ENCODE peak calls at places on chromosomes 1 and 21, in five cellular contexts. B, W, N, G and F are unnamed samples.

GRCh38 chr21:34276711-34277425 is 86.9 kb upstream of the KCNE2 start:
- DNase-seq in B (no peak), W (no peak), N (no peak), G (no peak), F (no peak)

GRCh38 chr1:200180821-200181220 is 153.3 kb downstream of the NR5A2 start:
- DNase-seq in B (no peak), W (no peak), N (no peak), G (no peak), F (no peak)

GRCh38 chr1:175646439-175647209 is 96.8 kb downstream of the TNR start:
- DNase-seq in B (no peak), W (no peak), N (no peak), G (no peak), F (no peak)

GRCh38 chr1:4268890-4269286 is 368.8 kb upstream of the C1orf174 start:
- DNase-seq in B (no peak), W (no peak), N (no peak), G (no peak), F (no peak)

GRCh38 chr1:10389271-10389973 is 9.4 kb upstream of the PGD start:
- DNase-seq in B (no peak), W (no peak), N (no peak), G (no peak), F (no peak)

GRCh38 chr1:234600418-234601216 is 9.4 kb downstream of the IRF2BP2 start:
- DNase-seq in B (peak; percentile 71), W (no peak), N (no peak), G (peak; percentile 64), F (peak; percentile 58)

GRCh38 chr1:18282851-18283600 is 175.4 kb downstream of the IGSF21 start:
- DNase-seq in B (no peak), W (no peak), N (no peak), G (no peak), F (no peak)

GRCh38 chr21:45336535-45336810 is 48.8 kb upstream of the POFUT2 start:
- DNase-seq in B (no peak), W (no peak), N (no peak), G (no peak), F (no peak)

GRCh38 chr1:226654046-226654445 is 85.0 kb downstream of the ITPKB start:
- DNase-seq in B (no peak), W (no peak), N (no peak), G (no peak), F (no peak)

GRCh38 chr1:63322944-63323865 is 838 bp downstream of the FOXD3 start:
- DNase-seq in B (peak; percentile 57), W (no peak), N (no peak), G (peak; percentile 31), F (no peak)

GRCh38 chr1:9193226-9193625 is 41.3 kb upstream of the H6PD start:
- DNase-seq in B (no peak), W (no peak), N (no peak), G (no peak), F (no peak)

GRCh38 chr1:230157409-230158390 is 90.7 kb downstream of the GALNT2 start:
- DNase-seq in B (no peak), W (no peak), N (no peak), G (no peak), F (no peak)

GRCh38 chr1:173245892-173246291 is 38.8 kb upstream of the TNFSF4 start:
- DNase-seq in B (no peak), W (no peak), N (no peak), G (no peak), F (no peak)

GRCh38 chr1:241701483-241702290 is 49.6 kb downstream of the WDR64 start:
- DNase-seq in B (no peak), W (no peak), N (no peak), G (no peak), F (no peak)

GRCh38 chr1:203663294-203663693 is 36.7 kb downstream of the ATP2B4 start:
- DNase-seq in B (no peak), W (no peak), N (no peak), G (no peak), F (no peak)
- H3K4me1 ChIP-seq in B (peaks cover 40% of the 10 kb centered on the region), W (peaks cover 58% of the 10 kb centered on the region), N (peaks cover 16% of the 10 kb centered on the region), G (peaks cover 41% of the 10 kb centered on the region), F (no peaks in the 10 kb centered on the region)

GRCh38 chr1:61320575-61320974 is 238.2 kb downstream of the NFIA start:
- DNase-seq in B (no peak), W (no peak), N (no peak), G (no peak), F (no peak)
- H3K4me1 ChIP-seq in B (no peaks in the 10 kb centered on the region), W (peaks cover 84% of the 10 kb centered on the region), N (peaks cover 2% of the 10 kb centered on the region), G (peaks cover 4% of the 10 kb centered on the region), F (no peaks in the 10 kb centered on the region)

GRCh38 chr1:56563568-56563967 is 15.8 kb downstream of the PLPP3 start:
- DNase-seq in B (no peak), W (no peak), N (no peak), G (no peak), F (no peak)
- H3K4me1 ChIP-seq in B (no peaks in the 10 kb centered on the region), W (peaks cover 21% of the 10 kb centered on the region), N (peaks cover 3% of the 10 kb centered on the region), G (peaks cover 9% of the 10 kb centered on the region), F (no peaks in the 10 kb centered on the region)

GRCh38 chr1:8023995-8024313 is 2.2 kb downstream of the ERRFI1 start:
- DNase-seq in B (no peak), W (no peak), N (no peak), G (no peak), F (no peak)

GRCh38 chr1:8020032-8020431 is 6.1 kb downstream of the ERRFI1 start:
- DNase-seq in B (no peak), W (no peak), N (no peak), G (no peak), F (peak; percentile 52)

GRCh38 chr1:8022395-8023286 is 3.5 kb downstream of the ERRFI1 start:
- DNase-seq in B (no peak), W (no peak), N (no peak), G (no peak), F (no peak)

GRCh38 chr1:8023287-8023994 is 2.7 kb downstream of the ERRFI1 start:
- DNase-seq in B (no peak), W (no peak), N (no peak), G (no peak), F (peak; percentile 34)

DNA sequence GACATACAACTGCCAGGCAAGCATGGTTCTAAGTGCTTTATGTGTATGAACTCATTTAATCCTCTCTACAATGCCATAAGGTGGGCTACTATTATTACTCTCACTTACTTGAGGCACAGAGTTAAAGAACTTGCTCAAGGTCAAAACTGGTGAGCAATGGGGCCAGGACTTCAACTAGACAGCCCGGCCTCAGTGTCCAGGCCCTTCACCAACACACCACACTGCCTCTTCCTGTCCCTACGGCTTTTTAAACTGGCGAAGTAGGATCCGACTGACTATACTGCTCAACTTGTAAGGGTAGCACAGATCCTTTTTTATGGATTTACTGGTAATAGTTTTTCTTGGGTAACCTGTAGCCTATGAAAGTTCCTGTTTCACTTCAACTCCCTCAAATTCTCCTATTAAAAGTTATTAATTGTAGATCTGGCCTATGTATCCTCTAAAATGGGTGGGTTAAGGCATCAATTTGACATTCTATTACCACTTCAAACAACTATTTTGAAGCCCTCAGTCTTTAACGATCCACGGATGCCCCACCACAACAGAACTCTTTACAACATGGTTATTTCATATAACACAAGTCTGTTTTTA is 4.3 kb downstream of the ERRFI1 start:
- DNase-seq in B (no peak), W (no peak), N (no peak), G (no peak), F (peak; percentile 50)
- H3K4me1 ChIP-seq in B (peaks cover 12% of the 10 kb centered on the region), W (peaks cover 76% of the 10 kb centered on the region), N (peaks cover 3% of the 10 kb centered on the region), G (peaks cover 36% of the 10 kb centered on the region), F (peaks cover 37% of the 10 kb centered on the region)

GRCh38 chr1:154323493-154323892 is 1.8 kb upstream of the ATP8B2 start:
- DNase-seq in B (no peak), W (no peak), N (no peak), G (no peak), F (no peak)
- H3K4me1 ChIP-seq in B (peaks cover 28% of the 10 kb centered on the region), W (peaks cover 42% of the 10 kb centered on the region), N (peaks cover 20% of the 10 kb centered on the region), G (peaks cover 35% of the 10 kb centered on the region), F (no peaks in the 10 kb centered on the region)

GRCh38 chr1:167305705-167306277 is 85.1 kb downstream of the POU2F1 start:
- DNase-seq in B (no peak), W (no peak), N (no peak), G (peak; percentile 53), F (no peak)
- H3K4me1 ChIP-seq in B (no peaks in the 10 kb centered on the region), W (peaks cover 6% of the 10 kb centered on the region), N (no peaks in the 10 kb centered on the region), G (no peaks in the 10 kb centered on the region), F (no peaks in the 10 kb centered on the region)

GRCh38 chr1:67710417-67710816 is 25.4 kb downstream of the GADD45A start:
- DNase-seq in B (no peak), W (no peak), N (no peak), G (no peak), F (no peak)
- H3K4me1 ChIP-seq in B (no peaks in the 10 kb centered on the region), W (peaks cover 51% of the 10 kb centered on the region), N (peaks cover 2% of the 10 kb centered on the region), G (peaks cover 42% of the 10 kb centered on the region), F (peaks cover 54% of the 10 kb centered on the region)

GRCh38 chr1:27585684-27586083 is 18.3 kb downstream of the AHDC1 start:
- DNase-seq in B (no peak), W (no peak), N (no peak), G (no peak), F (no peak)
- H3K4me1 ChIP-seq in B (no peaks in the 10 kb centered on the region), W (peaks cover 47% of the 10 kb centered on the region), N (peaks cover 27% of the 10 kb centered on the region), G (peaks cover 13% of the 10 kb centered on the region), F (peaks cover 76% of the 10 kb centered on the region)